ENCODE peak calls at places on chromosomes 11 and 22, in seven cellular contexts. M, R, X, W, L, I and H are unnamed samples.

GRCh38 chr11:107017433-107018227 is 646 bp downstream of the GUCY1A2 start:
- DNase-seq in M (peak), R (peak), X (no peak), W (peak), L (peak), I (no peak), H (peak)

GRCh38 chr11:7499046-7499445 is 13.7 kb downstream of the OLFML1 start:
- DNase-seq in M (no peak), R (no peak), X (no peak), W (no peak), L (no peak), I (no peak), H (no peak)

GRCh38 chr22:20651286-20651685 is 122.6 kb upstream of the SERPIND1 start:
- DNase-seq in M (no peak), R (no peak), X (no peak), W (no peak), L (peak), I (no peak), H (no peak)

GRCh38 chr11:1868636-1869291 is 15.9 kb downstream of the LSP1 start:
- DNase-seq in M (no peak), R (no peak), X (no peak), W (no peak), L (no peak), I (no peak), H (no peak)

GRCh38 chr11:126533560-126533959 is 178.1 kb downstream of the ST3GAL4 start:
- DNase-seq in M (no peak), R (no peak), X (no peak), W (no peak), L (no peak), I (no peak), H (no peak)

GRCh38 chr11:119108151-119108856 is 1.2 kb downstream of the C2CD2L start:
- DNase-seq in M (peak), R (peak), X (no peak), W (no peak), L (peak), I (peak), H (peak)

GRCh38 chr11:2346586-2347335 is 30.3 kb upstream of the CD81 start:
- DNase-seq in M (no peak), R (no peak), X (no peak), W (peak), L (no peak), I (no peak), H (no peak)

GRCh38 chr11:59755701-59756495 is 722 bp downstream of the STX3 start:
- DNase-seq in M (peak), R (peak), X (peak), W (peak), L (peak), I (no peak), H (peak)

GRCh38 chr11:121482231-121483129 is 29.7 kb upstream of the SORL1-AS1 start:
- DNase-seq in M (no peak), R (no peak), X (peak), W (no peak), L (peak), I (peak), H (no peak)

GRCh38 chr11:64086263-64086938 is 50.7 kb downstream of the FLRT1 start:
- DNase-seq in M (no peak), R (no peak), X (no peak), W (no peak), L (peak), I (no peak), H (no peak)

GRCh38 chr22:47801541-47802245 is 1039.2 kb downstream of the TBC1D22A start:
- DNase-seq in M (no peak), R (no peak), X (no peak), W (peak), L (no peak), I (no peak), H (no peak)

GRCh38 chr22:30321461-30321860 is 5.3 kb downstream of the TBC1D10A start:
- DNase-seq in M (no peak), R (no peak), X (no peak), W (no peak), L (no peak), I (no peak), H (no peak)

GRCh38 chr11:7077101-7077500 is 11.7 kb upstream of the RBMXL2 start:
- DNase-seq in M (no peak), R (peak), X (no peak), W (no peak), L (no peak), I (no peak), H (no peak)

GRCh38 chr22:19478086-19478392 is 954 bp downstream of the UFD1 start:
- DNase-seq in M (no peak), R (no peak), X (no peak), W (no peak), L (peak), I (no peak), H (no peak)

GRCh38 chr22:31139066-31139465 is 1.2 kb downstream of the PLA2G3 start:
- DNase-seq in M (no peak), R (no peak), X (no peak), W (peak), L (no peak), I (no peak), H (no peak)

GRCh38 chr11:113119074-113119473 is 157.9 kb downstream of the NCAM1 start:
- DNase-seq in M (no peak), R (no peak), X (no peak), W (no peak), L (no peak), I (no peak), H (no peak)